ENCODE peak calls at places on chromosomes 16 and 17, in six cellular contexts. One of them, this sample, is unnamed.
A peak's percentile ranks its signal among the peaks of the same experiment; 100 is the strongest.

GRCh38 chr16:23694707-23695373 is 16.2 kb downstream of the PLK1 start:
- DNase-seq in heart left ventricle: no peak
- DNase-seq in left lung: no peak
- DNase-seq in endodermal cell: peak; percentile 95
- DNase-seq in cardiac muscle cell: peak; percentile 61
- DNase-seq in upper lobe of right lung: no peak
- DNase-seq in this sample: peak; percentile 57

GRCh38 chr17:46000757-46001156 is 1.7 kb downstream of the STH start:
- DNase-seq in endodermal cell: no peak
- DNase-seq in cardiac muscle cell: no peak
- DNase-seq in upper lobe of right lung: no peak
- DNase-seq in heart left ventricle: no peak
- DNase-seq in left lung: no peak
- DNase-seq in this sample: no peak

GRCh38 chr17:78885956-78886355 is 17.0 kb downstream of the CEP295NL start:
- DNase-seq in cardiac muscle cell: no peak
- DNase-seq in heart left ventricle: no peak
- DNase-seq in upper lobe of right lung: no peak
- DNase-seq in endodermal cell: no peak
- DNase-seq in left lung: peak; percentile 38
- DNase-seq in this sample: no peak

GRCh38 chr16:48576927-48577326 is 33.1 kb downstream of the N4BP1 start:
- DNase-seq in heart left ventricle: no peak
- DNase-seq in endodermal cell: no peak
- DNase-seq in upper lobe of right lung: no peak
- DNase-seq in cardiac muscle cell: no peak
- DNase-seq in left lung: no peak
- DNase-seq in this sample: no peak

GRCh38 chr17:43982171-43982570 is 22.3 kb upstream of the NAGS start:
- DNase-seq in upper lobe of right lung: no peak
- DNase-seq in cardiac muscle cell: no peak
- DNase-seq in heart left ventricle: no peak
- DNase-seq in endodermal cell: no peak
- DNase-seq in left lung: no peak
- DNase-seq in this sample: no peak

GRCh38 chr16:4511441-4512082 is 27.0 kb downstream of the CDIP1 start:
- DNase-seq in heart left ventricle: peak; percentile 73
- DNase-seq in upper lobe of right lung: no peak
- DNase-seq in endodermal cell: peak; percentile 96
- DNase-seq in left lung: no peak
- DNase-seq in cardiac muscle cell: peak; percentile 89
- DNase-seq in this sample: peak; percentile 67

GRCh38 chr17:80818871-80819270 is 172.8 kb upstream of the CHMP6 start:
- DNase-seq in left lung: peak; percentile 38
- DNase-seq in cardiac muscle cell: no peak
- DNase-seq in heart left ventricle: no peak
- DNase-seq in upper lobe of right lung: peak; percentile 30
- DNase-seq in endodermal cell: no peak
- DNase-seq in this sample: no peak

GRCh38 chr16:77553130-77553529 is 118.3 kb upstream of the ADAMTS18 start:
- DNase-seq in heart left ventricle: no peak
- DNase-seq in upper lobe of right lung: no peak
- DNase-seq in endodermal cell: no peak
- DNase-seq in left lung: no peak
- DNase-seq in cardiac muscle cell: peak; percentile 67
- DNase-seq in this sample: no peak

GRCh38 chr16:66662445-66663194 is 33.9 kb downstream of the CMTM4 start:
- DNase-seq in heart left ventricle: no peak
- DNase-seq in endodermal cell: no peak
- DNase-seq in cardiac muscle cell: peak; percentile 35
- DNase-seq in left lung: no peak
- DNase-seq in upper lobe of right lung: no peak
- DNase-seq in this sample: no peak

GRCh38 chr17:77611791-77612466 is 346.6 kb upstream of the TNRC6C start:
- DNase-seq in cardiac muscle cell: no peak
- DNase-seq in heart left ventricle: no peak
- DNase-seq in endodermal cell: no peak
- DNase-seq in left lung: no peak
- DNase-seq in upper lobe of right lung: peak; percentile 41
- DNase-seq in this sample: no peak

GRCh38 chr17:81431545-81432482 is 36.6 kb downstream of the BAHCC1 start:
- DNase-seq in left lung: no peak
- DNase-seq in cardiac muscle cell: no peak
- DNase-seq in endodermal cell: no peak
- DNase-seq in heart left ventricle: no peak
- DNase-seq in upper lobe of right lung: no peak
- DNase-seq in this sample: no peak

GRCh38 chr17:38893612-38894011 is 23.8 kb downstream of the LASP1 start:
- DNase-seq in heart left ventricle: peak; percentile 75
- DNase-seq in endodermal cell: no peak
- DNase-seq in cardiac muscle cell: no peak
- DNase-seq in left lung: peak; percentile 86
- DNase-seq in upper lobe of right lung: peak; percentile 77
- DNase-seq in this sample: no peak

GRCh38 chr17:80425835-80426426 is 11.0 kb downstream of the ENDOV start:
- DNase-seq in heart left ventricle: no peak
- DNase-seq in left lung: peak; percentile 49
- DNase-seq in endodermal cell: no peak
- DNase-seq in cardiac muscle cell: no peak
- DNase-seq in upper lobe of right lung: no peak
- DNase-seq in this sample: no peak

GRCh38 chr16:56793504-56793903 is 63.6 kb downstream of the NUP93 start:
- DNase-seq in left lung: no peak
- DNase-seq in heart left ventricle: no peak
- DNase-seq in cardiac muscle cell: peak; percentile 20
- DNase-seq in upper lobe of right lung: no peak
- DNase-seq in endodermal cell: no peak
- DNase-seq in this sample: no peak

GRCh38 chr16:50469744-50470301 is 78.4 kb upstream of the NKD1 start:
- DNase-seq in endodermal cell: no peak
- DNase-seq in left lung: no peak
- DNase-seq in heart left ventricle: peak; percentile 42
- DNase-seq in cardiac muscle cell: peak; percentile 57
- DNase-seq in upper lobe of right lung: no peak
- DNase-seq in this sample: no peak

GRCh38 chr16:69319826-69320730 is 8.9 kb downstream of the VPS4A start:
- DNase-seq in upper lobe of right lung: peak; percentile 53
- DNase-seq in endodermal cell: no peak
- DNase-seq in heart left ventricle: no peak
- DNase-seq in cardiac muscle cell: no peak
- DNase-seq in left lung: no peak
- DNase-seq in this sample: no peak

GRCh38 chr17:8155341-8156173 is 3.4 kb upstream of the PER1 start:
- DNase-seq in heart left ventricle: peak; percentile 49
- DNase-seq in cardiac muscle cell: peak; percentile 45
- DNase-seq in left lung: peak; percentile 77
- DNase-seq in upper lobe of right lung: no peak
- DNase-seq in endodermal cell: no peak
- DNase-seq in this sample: peak; percentile 68

GRCh38 chr17:65345261-65346060 is 208.3 kb downstream of the RGS9 start:
- DNase-seq in upper lobe of right lung: no peak
- DNase-seq in cardiac muscle cell: no peak
- DNase-seq in endodermal cell: no peak
- DNase-seq in heart left ventricle: no peak
- DNase-seq in left lung: no peak
- DNase-seq in this sample: no peak

GRCh38 chr17:53588317-53588716 is 234.4 kb upstream of the KIF2B start:
- DNase-seq in heart left ventricle: no peak
- DNase-seq in left lung: no peak
- DNase-seq in upper lobe of right lung: no peak
- DNase-seq in cardiac muscle cell: no peak
- DNase-seq in endodermal cell: no peak
- DNase-seq in this sample: no peak

GRCh38 chr17:38970804-38971203 is 3.6 kb upstream of the FBXO47 start:
- DNase-seq in upper lobe of right lung: no peak
- DNase-seq in heart left ventricle: no peak
- DNase-seq in left lung: no peak
- DNase-seq in cardiac muscle cell: no peak
- DNase-seq in endodermal cell: no peak
- DNase-seq in this sample: no peak

DNA sequence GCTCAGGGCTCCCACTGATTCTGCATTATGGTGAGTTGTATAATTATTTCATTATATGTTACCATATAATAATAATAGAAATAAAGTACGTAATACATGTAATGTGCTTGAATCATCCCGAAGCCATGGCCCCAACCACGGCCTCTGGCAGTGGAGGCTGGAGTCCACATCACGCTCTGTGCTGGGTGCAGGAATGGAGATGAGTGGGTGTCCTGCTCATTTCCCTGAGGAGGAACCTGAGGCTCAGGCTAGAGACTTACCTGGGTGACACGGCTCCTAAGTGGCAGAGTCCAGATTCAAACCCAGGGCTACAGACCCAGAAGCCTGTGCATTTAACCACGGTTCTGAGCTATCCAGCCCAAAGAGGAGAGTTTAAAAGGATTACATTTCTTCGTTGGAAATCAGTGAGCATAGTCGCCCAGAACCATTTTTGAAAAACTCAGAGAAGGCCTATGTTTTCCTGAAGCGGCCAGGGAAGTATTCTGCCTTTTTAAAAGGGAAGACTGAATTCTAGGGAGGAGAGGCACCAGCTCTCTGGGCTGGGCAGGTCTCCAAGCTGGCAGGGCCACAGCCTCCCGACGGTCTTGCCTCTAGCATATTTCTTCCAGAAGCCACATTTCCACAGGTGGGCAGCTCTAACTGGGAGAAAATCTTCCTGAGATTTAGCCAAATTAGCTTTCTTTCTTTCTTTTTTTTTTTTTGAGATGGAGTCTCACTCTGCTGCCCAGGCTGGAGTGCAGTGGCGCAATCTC is 6.7 kb downstream of the IL4R start:
- DNase-seq in endodermal cell: peak; percentile 22
- DNase-seq in heart left ventricle: no peak
- DNase-seq in upper lobe of right lung: no peak
- DNase-seq in left lung: no peak
- DNase-seq in cardiac muscle cell: no peak
- DNase-seq in this sample: no peak
- H3K4me1 ChIP-seq in endodermal cell: peaks cover 6% of the 10 kb centered on the region
- H3K4me1 ChIP-seq in heart left ventricle: peaks cover 6% of the 10 kb centered on the region
- H3K4me1 ChIP-seq in upper lobe of right lung: peaks cover 94% of the 10 kb centered on the region
- H3K4me1 ChIP-seq in left lung: peaks cover 49% of the 10 kb centered on the region
- H3K4me1 ChIP-seq in cardiac muscle cell: peaks cover 28% of the 10 kb centered on the region
- H3K4me1 ChIP-seq in this sample: peaks cover 14% of the 10 kb centered on the region

GRCh38 chr17:67372751-67373150 is 4.3 kb upstream of the PITPNC1 start:
- DNase-seq in heart left ventricle: no peak
- DNase-seq in left lung: no peak
- DNase-seq in cardiac muscle cell: no peak
- DNase-seq in upper lobe of right lung: no peak
- DNase-seq in endodermal cell: no peak
- DNase-seq in this sample: no peak
- H3K27ac ChIP-seq in heart left ventricle: no peak overlapping the region
- H3K27ac ChIP-seq in left lung: no peak overlapping the region
- H3K27ac ChIP-seq in cardiac muscle cell: no peak overlapping the region
- H3K27ac ChIP-seq in upper lobe of right lung: no peak overlapping the region
- H3K27ac ChIP-seq in endodermal cell: no peak overlapping the region
- H3K27ac ChIP-seq in this sample: no peak overlapping the region

DNA sequence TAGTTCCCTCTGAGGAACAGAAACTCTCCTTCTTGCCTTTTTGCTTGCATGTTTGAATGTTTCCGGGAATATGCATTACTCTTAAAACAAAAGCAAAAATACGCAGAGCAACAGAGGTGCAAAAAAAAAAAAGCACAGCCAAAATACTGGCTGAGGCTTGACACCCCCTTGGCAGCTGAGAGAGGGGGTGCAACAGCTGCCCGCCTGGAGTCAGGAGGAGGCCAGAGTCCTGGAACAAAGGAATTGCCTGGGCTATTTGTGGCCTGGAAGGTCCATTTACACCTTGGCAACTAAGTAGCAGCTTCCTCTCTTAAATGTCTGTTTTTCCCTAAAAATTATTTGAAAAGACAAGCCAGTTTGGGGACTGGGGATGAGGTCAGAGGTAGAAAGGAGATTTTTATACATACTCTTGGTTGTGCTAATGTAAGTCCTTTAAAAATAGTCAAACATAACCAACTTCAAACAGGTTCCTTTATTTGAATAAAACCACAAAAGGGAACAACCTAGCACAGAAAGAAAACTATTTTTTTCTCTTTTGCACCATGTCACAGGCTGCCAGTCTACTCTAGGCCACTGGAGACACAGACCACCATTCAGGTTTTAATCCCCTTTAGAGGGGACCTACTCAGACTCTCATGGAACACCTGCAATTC is 19.5 kb downstream of the USP7 start:
- DNase-seq in upper lobe of right lung: no peak
- DNase-seq in heart left ventricle: no peak
- DNase-seq in endodermal cell: peak; percentile 50
- DNase-seq in left lung: no peak
- DNase-seq in cardiac muscle cell: no peak
- DNase-seq in this sample: no peak
- H3K4me1 ChIP-seq in upper lobe of right lung: peaks cover 57% of the 10 kb centered on the region
- H3K4me1 ChIP-seq in heart left ventricle: peaks cover 43% of the 10 kb centered on the region
- H3K4me1 ChIP-seq in endodermal cell: peaks cover 3% of the 10 kb centered on the region
- H3K4me1 ChIP-seq in left lung: peaks cover 18% of the 10 kb centered on the region
- H3K4me1 ChIP-seq in cardiac muscle cell: peaks cover 11% of the 10 kb centered on the region
- H3K4me1 ChIP-seq in this sample: peaks cover 4% of the 10 kb centered on the region

DNA sequence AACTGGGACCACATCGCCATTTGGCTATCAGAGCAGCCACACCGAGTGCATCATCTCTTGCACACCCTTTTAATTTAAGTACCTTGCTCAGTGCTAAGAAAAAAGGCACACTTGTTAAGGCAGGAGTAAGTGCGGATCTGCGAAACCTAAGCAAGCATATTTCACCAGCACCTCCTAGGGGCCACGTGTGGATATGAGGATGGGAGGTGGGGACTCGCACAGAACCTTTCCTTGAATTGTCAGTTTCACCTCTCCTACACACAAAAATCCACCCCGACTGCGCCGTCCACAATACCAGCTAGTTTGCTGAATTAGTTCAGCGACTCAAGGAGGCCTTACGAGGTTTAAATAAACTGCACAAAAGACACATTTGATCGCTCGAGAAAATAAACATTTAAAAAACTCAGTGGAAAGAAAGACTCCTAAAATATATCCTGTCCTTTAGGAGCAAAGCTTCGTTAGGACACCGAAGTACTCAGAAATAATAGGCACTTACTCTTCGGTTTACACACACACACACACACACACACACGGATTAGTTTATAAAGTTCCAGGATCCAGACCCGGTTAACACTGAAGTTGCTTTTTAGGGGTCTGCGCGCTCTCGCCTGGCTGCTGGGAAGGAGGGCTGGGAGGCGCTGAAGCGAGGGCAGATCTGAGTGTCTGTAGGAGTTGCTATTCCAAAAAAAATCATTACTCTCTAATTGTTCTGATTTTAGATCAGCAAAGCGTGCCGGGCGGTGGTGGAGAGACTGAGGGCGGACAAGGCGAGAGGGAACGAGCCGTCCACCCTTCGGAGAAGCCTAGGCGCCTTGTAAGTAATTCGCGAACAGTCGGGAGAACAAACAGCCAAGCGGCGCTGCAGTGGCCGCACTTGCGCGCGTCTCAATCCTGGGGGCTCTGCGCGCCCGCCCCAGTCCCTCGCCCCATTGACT is 1.0 kb upstream of the KCNJ2 start:
- DNase-seq in heart left ventricle: peak; percentile 63
- DNase-seq in cardiac muscle cell: peak; percentile 66
- DNase-seq in endodermal cell: peak; percentile 92
- DNase-seq in upper lobe of right lung: peak; percentile 80
- DNase-seq in left lung: peak; percentile 73
- DNase-seq in this sample: peak; percentile 43
- H3K27ac ChIP-seq in heart left ventricle: peak overlapping the region; percentile 96
- H3K27ac ChIP-seq in cardiac muscle cell: no peak overlapping the region
- H3K27ac ChIP-seq in endodermal cell: no peak overlapping the region
- H3K27ac ChIP-seq in upper lobe of right lung: peak overlapping the region; percentile 91
- H3K27ac ChIP-seq in left lung: peak overlapping the region; percentile 98
- H3K27ac ChIP-seq in this sample: peak overlapping the region; percentile 86

This sample was measured in pancreas.